ENCODE peak calls at places on chromosome 13, in eight cellular contexts. S is naive thymus-derived CD8-positive, alpha-beta T cell; A is coronary artery; K is NCI-H2081; J is stimulated activated CD8-positive, alpha-beta memory T cell treated with anti-CD3 and anti-CD28 coated beads, Interleukin-4, amount 100 ng/mL, for 1 hour; H is DMS79 treated with DMSO at 0.1 percent for 48 hours; G is T-cell; V is pancreas. L is an unnamed sample.

GRCh38 chr13:97221491-97221890 is 642 bp upstream of the MBNL2 start:
- DNase-seq in S (no peak), A (no peak), K (no peak), J (no peak), H (no peak), G (no peak), V (no peak), L (no peak)

GRCh38 chr13:48493851-48494250 is 39.0 kb downstream of the RCBTB2 start:
- DNase-seq in S (no peak), A (no peak), K (peak; percentile 42), J (no peak), H (no peak), G (no peak), V (no peak), L (no peak)

GRCh38 chr13:98189841-98190505 is 12.9 kb upstream of the RNF113B start:
- DNase-seq in S (no peak), A (no peak), K (no peak), J (no peak), H (peak; percentile 57), G (no peak), V (no peak), L (no peak)

GRCh38 chr13:49373699-49374098 is 70.2 kb downstream of the CAB39L start:
- DNase-seq in S (no peak), A (no peak), K (no peak), J (no peak), H (no peak), G (no peak), V (no peak), L (no peak)

GRCh38 chr13:46831588-46832194 is 34.7 kb upstream of the ESD start:
- DNase-seq in S (no peak), A (no peak), K (peak; percentile 54), J (no peak), H (peak; percentile 10), G (peak; percentile 10), V (no peak), L (no peak)

GRCh38 chr13:54972838-54973237 is 1944.2 kb downstream of the OLFM4 start:
- DNase-seq in S (no peak), A (no peak), K (no peak), J (no peak), H (no peak), G (no peak), V (no peak), L (no peak)

GRCh38 chr13:35781044-35781443 is 304.6 kb upstream of the MAB21L1 start:
- DNase-seq in S (no peak), A (no peak), K (no peak), J (no peak), H (no peak), G (no peak), V (no peak), L (no peak)

GRCh38 chr13:91722267-91722884 is 324.0 kb downstream of the GPC5 start:
- DNase-seq in S (no peak), A (no peak), K (peak; percentile 45), J (no peak), H (no peak), G (no peak), V (no peak), L (no peak)

GRCh38 chr13:58238972-58239773 is 607.6 kb downstream of the PCDH17 start:
- DNase-seq in S (no peak), A (no peak), K (no peak), J (no peak), H (no peak), G (no peak), V (no peak), L (no peak)

GRCh38 chr13:44912617-44913016 is 76.7 kb downstream of the NUFIP1 start:
- DNase-seq in S (no peak), A (no peak), K (no peak), J (no peak), H (peak; percentile 2), G (no peak), V (no peak), L (no peak)

GRCh38 chr13:96946709-96947311 is 47.5 kb downstream of the OXGR1 start:
- DNase-seq in S (no peak), A (no peak), K (no peak), J (no peak), H (no peak), G (no peak), V (no peak), L (no peak)

GRCh38 chr13:42968906-42969305 is 23.1 kb downstream of the EPSTI1 start:
- DNase-seq in S (no peak), A (no peak), K (peak; percentile 44), J (no peak), H (no peak), G (no peak), V (no peak), L (no peak)

GRCh38 chr13:63041640-63042414 is 1626.2 kb upstream of the PCDH20 start:
- DNase-seq in S (no peak), A (no peak), K (no peak), J (no peak), H (no peak), G (no peak), V (no peak), L (no peak)

GRCh38 chr13:29457299-29457698 is 138.2 kb downstream of the SLC7A1 start:
- DNase-seq in S (no peak), A (no peak), K (no peak), J (no peak), H (no peak), G (no peak), V (no peak), L (no peak)

GRCh38 chr13:50123862-50124535 is 108.8 kb downstream of the KCNRG start:
- DNase-seq in S (peak; percentile 39), A (peak; percentile 96), K (peak; percentile 94), J (peak; percentile 51), H (peak; percentile 83), G (peak; percentile 64), V (peak; percentile 78), L (peak; percentile 24)

GRCh38 chr13:100517135-100517534 is 71.5 kb downstream of the GGACT start:
- DNase-seq in S (no peak), A (no peak), K (no peak), J (no peak), H (no peak), G (no peak), V (peak; percentile 76), L (no peak)

GRCh38 chr13:49936943-49937273 is 768 bp upstream of the SPRYD7 start:
- DNase-seq in S (no peak), A (no peak), K (no peak), J (no peak), H (no peak), G (no peak), V (no peak), L (no peak)

GRCh38 chr13:112876305-112877000 is 92.6 kb upstream of the MCF2L start:
- DNase-seq in S (no peak), A (no peak), K (no peak), J (no peak), H (no peak), G (no peak), V (no peak), L (no peak)

L was measured in activated CD4-positive, CD25-positive, alpha-beta regulatory T cell.